ENCODE peak calls at places on chromosome 15, in six cellular contexts. One of them, this sample, is unnamed.

GRCh38 chr15:49606594-49606993 is 14.0 kb downstream of the FAM227B start:
- DNase-seq in H1: no peak
- DNase-seq in HCT116: no peak
- DNase-seq in HepG2: no peak
- DNase-seq in K562: no peak
- DNase-seq in GM12878: no peak
- DNase-seq in this sample: peak; percentile 15

GRCh38 chr15:99110581-99111320 is 5.9 kb downstream of the SYNM start:
- DNase-seq in H1: no peak
- DNase-seq in HCT116: no peak
- DNase-seq in K562: no peak
- DNase-seq in HepG2: no peak
- DNase-seq in GM12878: no peak
- DNase-seq in this sample: no peak

GRCh38 chr15:66621491-66622467 is 56.0 kb upstream of the LCTL start:
- DNase-seq in H1: peak; percentile 36
- DNase-seq in HepG2: no peak
- DNase-seq in K562: peak; percentile 77
- DNase-seq in GM12878: no peak
- DNase-seq in HCT116: no peak
- DNase-seq in this sample: no peak

GRCh38 chr15:39846108-39846507 is 63.5 kb upstream of the FSIP1 start:
- DNase-seq in H1: no peak
- DNase-seq in HCT116: no peak
- DNase-seq in HepG2: no peak
- DNase-seq in GM12878: no peak
- DNase-seq in K562: no peak
- DNase-seq in this sample: no peak

GRCh38 chr15:92707880-92708551 is 52.4 kb upstream of the FAM174B start:
- DNase-seq in HepG2: no peak
- DNase-seq in H1: no peak
- DNase-seq in HCT116: no peak
- DNase-seq in K562: no peak
- DNase-seq in GM12878: no peak
- DNase-seq in this sample: no peak

GRCh38 chr15:90512281-90512680 is 17.4 kb upstream of the CRTC3 start:
- DNase-seq in H1: no peak
- DNase-seq in HCT116: no peak
- DNase-seq in K562: no peak
- DNase-seq in GM12878: no peak
- DNase-seq in HepG2: no peak
- DNase-seq in this sample: no peak

GRCh38 chr15:66803182-66803729 is 101.2 kb downstream of the SMAD6 start:
- DNase-seq in H1: peak; percentile 56
- DNase-seq in K562: peak; percentile 93
- DNase-seq in GM12878: no peak
- DNase-seq in HCT116: peak; percentile 86
- DNase-seq in HepG2: peak; percentile 84
- DNase-seq in this sample: peak; percentile 54

GRCh38 chr15:85559530-85559929 is 179.1 kb downstream of the AKAP13 start:
- DNase-seq in H1: no peak
- DNase-seq in HepG2: no peak
- DNase-seq in K562: no peak
- DNase-seq in HCT116: no peak
- DNase-seq in GM12878: no peak
- DNase-seq in this sample: no peak

GRCh38 chr15:44015555-44015954 is 179.5 kb downstream of the FRMD5 start:
- DNase-seq in GM12878: no peak
- DNase-seq in K562: no peak
- DNase-seq in H1: no peak
- DNase-seq in HepG2: peak; percentile 21
- DNase-seq in HCT116: no peak
- DNase-seq in this sample: no peak

GRCh38 chr15:55897560-55898336 is 95.7 kb downstream of the NEDD4 start:
- DNase-seq in GM12878: no peak
- DNase-seq in HCT116: no peak
- DNase-seq in HepG2: peak; percentile 41
- DNase-seq in K562: peak; percentile 68
- DNase-seq in H1: peak; percentile 23
- DNase-seq in this sample: peak; percentile 69

GRCh38 chr15:40844543-40844981 is 714 bp downstream of the SPINT1 start:
- DNase-seq in K562: no peak
- DNase-seq in GM12878: no peak
- DNase-seq in HepG2: no peak
- DNase-seq in H1: no peak
- DNase-seq in HCT116: no peak
- DNase-seq in this sample: no peak

GRCh38 chr15:78737187-78737820 is 74.0 kb downstream of the ADAMTS7 start:
- DNase-seq in GM12878: no peak
- DNase-seq in HepG2: no peak
- DNase-seq in H1: no peak
- DNase-seq in HCT116: no peak
- DNase-seq in K562: no peak
- DNase-seq in this sample: no peak

GRCh38 chr15:84747423-84748273 is 744 bp upstream of the ZNF592 start:
- DNase-seq in HepG2: peak; percentile 63
- DNase-seq in GM12878: no peak
- DNase-seq in H1: no peak
- DNase-seq in K562: no peak
- DNase-seq in HCT116: no peak
- DNase-seq in this sample: peak; percentile 26

GRCh38 chr15:90037961-90038633 is 37.0 kb downstream of the ZNF710 start:
- DNase-seq in K562: peak; percentile 38
- DNase-seq in HepG2: peak; percentile 52
- DNase-seq in GM12878: peak; percentile 89
- DNase-seq in H1: no peak
- DNase-seq in HCT116: no peak
- DNase-seq in this sample: no peak

GRCh38 chr15:80581976-80582375 is 113.1 kb upstream of the ABHD17C start:
- DNase-seq in HepG2: peak; percentile 27
- DNase-seq in GM12878: no peak
- DNase-seq in HCT116: no peak
- DNase-seq in K562: no peak
- DNase-seq in H1: no peak
- DNase-seq in this sample: no peak

GRCh38 chr15:89028036-89028435 is 60.2 kb upstream of the ABHD2 start:
- DNase-seq in GM12878: no peak
- DNase-seq in HCT116: no peak
- DNase-seq in K562: no peak
- DNase-seq in H1: no peak
- DNase-seq in HepG2: no peak
- DNase-seq in this sample: no peak

GRCh38 chr15:52440414-52440813 is 88.3 kb downstream of the MYO5A start:
- DNase-seq in GM12878: no peak
- DNase-seq in H1: no peak
- DNase-seq in HCT116: peak; percentile 45
- DNase-seq in K562: no peak
- DNase-seq in HepG2: peak; percentile 9
- DNase-seq in this sample: no peak

GRCh38 chr15:99431661-99432091 is 134.1 kb upstream of the MEF2A start:
- DNase-seq in K562: no peak
- DNase-seq in H1: no peak
- DNase-seq in GM12878: no peak
- DNase-seq in HepG2: no peak
- DNase-seq in HCT116: no peak
- DNase-seq in this sample: no peak

GRCh38 chr15:70324001-70324974 is 226.6 kb upstream of the TLE3 start:
- DNase-seq in GM12878: no peak
- DNase-seq in HepG2: no peak
- DNase-seq in K562: no peak
- DNase-seq in HCT116: no peak
- DNase-seq in H1: no peak
- DNase-seq in this sample: peak; percentile 63
- TF ChIP-seq JUND in GM12878: no peak
- TF ChIP-seq JUND in HepG2: no peak
- TF ChIP-seq JUND in K562: no peak
- TF ChIP-seq JUND in HCT116: no peak
- TF ChIP-seq JUND in H1: no peak
- TF ChIP-seq JUND in this sample: peak; percentile 77

GRCh38 chr15:87293016-87293415 is 963.5 kb downstream of the NTRK3 start:
- DNase-seq in H1: no peak
- DNase-seq in HCT116: no peak
- DNase-seq in K562: no peak
- DNase-seq in HepG2: no peak
- DNase-seq in GM12878: no peak
- DNase-seq in this sample: peak; percentile 31
- TF ChIP-seq JUND in H1: no peak
- TF ChIP-seq JUND in HCT116: no peak
- TF ChIP-seq JUND in K562: no peak
- TF ChIP-seq JUND in HepG2: no peak
- TF ChIP-seq JUND in GM12878: no peak
- TF ChIP-seq JUND in this sample: no peak

DNA sequence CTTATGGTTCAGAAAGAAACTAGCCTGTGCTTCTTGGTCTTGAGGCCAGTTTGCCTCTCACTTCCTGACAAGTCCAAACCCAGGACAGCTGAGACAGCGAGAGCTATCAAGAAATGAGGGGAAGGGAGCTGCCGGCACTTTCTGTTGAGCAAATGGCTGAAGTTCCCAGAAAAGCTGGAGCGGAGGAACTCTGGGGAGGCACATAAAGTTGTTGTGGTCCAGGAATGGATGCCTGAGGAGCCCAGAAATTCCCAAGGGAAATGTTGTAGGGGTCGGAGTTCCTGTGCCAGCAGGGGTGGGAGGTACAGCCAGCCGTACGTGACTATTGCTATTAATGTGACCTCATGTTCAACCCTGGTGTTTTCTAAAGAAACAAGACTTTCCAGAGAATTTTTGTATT is 98.8 kb upstream of the TNFAIP8L3 start:
- DNase-seq in HepG2: no peak
- DNase-seq in HCT116: no peak
- DNase-seq in H1: no peak
- DNase-seq in K562: no peak
- DNase-seq in GM12878: no peak
- DNase-seq in this sample: no peak
- TF ChIP-seq JUND in HepG2: no peak
- TF ChIP-seq JUND in HCT116: no peak
- TF ChIP-seq JUND in H1: no peak
- TF ChIP-seq JUND in K562: no peak
- TF ChIP-seq JUND in GM12878: no peak
- TF ChIP-seq JUND in this sample: no peak

GRCh38 chr15:68812596-68813548 is 7.8 kb downstream of the ANP32A start:
- DNase-seq in HepG2: no peak
- DNase-seq in K562: no peak
- DNase-seq in H1: no peak
- DNase-seq in GM12878: no peak
- DNase-seq in HCT116: no peak
- DNase-seq in this sample: peak; percentile 33

GRCh38 chr15:68816158-68816557 is 4.5 kb downstream of the ANP32A start:
- DNase-seq in K562: no peak
- DNase-seq in H1: no peak
- DNase-seq in HepG2: no peak
- DNase-seq in GM12878: no peak
- DNase-seq in HCT116: no peak
- DNase-seq in this sample: no peak

GRCh38 chr15:68816795-68817303 is 3.8 kb downstream of the ANP32A start:
- DNase-seq in K562: no peak
- DNase-seq in GM12878: no peak
- DNase-seq in HCT116: no peak
- DNase-seq in H1: no peak
- DNase-seq in HepG2: peak; percentile 70
- DNase-seq in this sample: no peak

GRCh38 chr15:68815598-68815997 is 5.1 kb downstream of the ANP32A start:
- DNase-seq in HepG2: no peak
- DNase-seq in H1: no peak
- DNase-seq in K562: no peak
- DNase-seq in HCT116: no peak
- DNase-seq in GM12878: no peak
- DNase-seq in this sample: no peak

GRCh38 chr15:68814596-68814995 is 6.1 kb downstream of the ANP32A start:
- DNase-seq in H1: no peak
- DNase-seq in K562: no peak
- DNase-seq in GM12878: no peak
- DNase-seq in HCT116: no peak
- DNase-seq in HepG2: no peak
- DNase-seq in this sample: no peak
- TF ChIP-seq JUND in H1: no peak
- TF ChIP-seq JUND in K562: no peak
- TF ChIP-seq JUND in GM12878: no peak
- TF ChIP-seq JUND in HCT116: no peak
- TF ChIP-seq JUND in HepG2: no peak
- TF ChIP-seq JUND in this sample: no peak

GRCh38 chr15:75023194-75024101 is at the start of gene PPCDC:
- DNase-seq in HepG2: peak; percentile 94
- DNase-seq in GM12878: peak; percentile 84
- DNase-seq in K562: peak; percentile 96
- DNase-seq in H1: peak; percentile 77
- DNase-seq in HCT116: peak; percentile 91
- DNase-seq in this sample: peak; percentile 98

GRCh38 chr15:75025102-75025501 is 1.7 kb downstream of the PPCDC start:
- DNase-seq in HepG2: no peak
- DNase-seq in K562: no peak
- DNase-seq in GM12878: no peak
- DNase-seq in H1: no peak
- DNase-seq in HCT116: no peak
- DNase-seq in this sample: no peak

GRCh38 chr15:75025548-75026260 is 2.3 kb downstream of the PPCDC start:
- DNase-seq in H1: no peak
- DNase-seq in K562: no peak
- DNase-seq in GM12878: no peak
- DNase-seq in HCT116: no peak
- DNase-seq in HepG2: no peak
- DNase-seq in this sample: peak; percentile 36

GRCh38 chr15:75022808-75023193 is 589 bp upstream of the PPCDC start:
- DNase-seq in HCT116: no peak
- DNase-seq in H1: no peak
- DNase-seq in GM12878: no peak
- DNase-seq in K562: peak; percentile 26
- DNase-seq in HepG2: no peak
- DNase-seq in this sample: no peak

DNA sequence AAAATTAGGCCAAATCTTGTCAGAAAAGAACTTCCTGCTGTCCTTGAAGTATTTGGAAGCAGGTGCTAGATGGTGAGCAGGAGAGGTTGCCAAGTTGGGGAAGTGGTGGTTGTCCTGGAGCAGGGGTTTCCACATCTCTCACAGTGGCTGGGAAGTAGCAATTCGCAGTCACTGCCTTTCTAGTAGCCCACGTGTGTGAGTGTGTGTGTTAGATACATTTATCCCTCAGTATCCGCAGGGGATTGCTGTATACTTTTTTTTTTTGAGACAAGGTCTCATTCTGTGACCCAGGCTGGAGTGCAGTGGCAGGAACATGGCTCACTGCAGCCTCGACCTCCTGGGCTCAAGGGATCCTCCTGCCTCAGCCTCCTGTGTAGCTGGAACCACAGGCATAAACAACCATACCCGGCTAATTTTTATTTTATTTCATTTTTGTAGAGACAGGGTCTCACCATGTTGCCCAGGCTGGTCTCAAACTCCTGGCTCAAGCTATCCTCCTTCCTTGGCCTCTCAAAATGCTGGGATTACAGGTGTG is 779 bp downstream of the PPCDC start:
- DNase-seq in K562: no peak
- DNase-seq in H1: no peak
- DNase-seq in HCT116: no peak
- DNase-seq in HepG2: no peak
- DNase-seq in GM12878: no peak
- DNase-seq in this sample: peak; percentile 41
- TF ChIP-seq JUND in K562: no peak
- TF ChIP-seq JUND in H1: no peak
- TF ChIP-seq JUND in HCT116: no peak
- TF ChIP-seq JUND in HepG2: no peak
- TF ChIP-seq JUND in GM12878: no peak
- TF ChIP-seq JUND in this sample: no peak

This sample was measured in T47D.